ENCODE peak calls at places on chromosomes 4 and X, in four cellular contexts. One of them, this sample, is unnamed.

GRCh38 chr4:183499797-183500196 is 5.1 kb upstream of the ING2 start:
- DNase-seq in uterus: no peak
- DNase-seq in K562: no peak
- DNase-seq in ascending aorta: no peak
- DNase-seq in this sample: no peak

GRCh38 chr4:123785515-123785914 is 388.9 kb downstream of the SPRY1 start:
- DNase-seq in ascending aorta: no peak
- DNase-seq in uterus: peak; percentile 56
- DNase-seq in K562: no peak
- DNase-seq in this sample: peak; percentile 68

GRCh38 chr4:85722401-85722800 is 247.5 kb downstream of the ARHGAP24 start:
- DNase-seq in ascending aorta: no peak
- DNase-seq in uterus: no peak
- DNase-seq in K562: no peak
- DNase-seq in this sample: no peak

GRCh38 chr4:156505341-156505955 is 466.2 kb downstream of the PDGFC start:
- DNase-seq in uterus: no peak
- DNase-seq in K562: no peak
- DNase-seq in ascending aorta: no peak
- DNase-seq in this sample: no peak

GRCh38 chr4:36280555-36280954 is 861 bp upstream of the DTHD1 start:
- DNase-seq in uterus: no peak
- DNase-seq in ascending aorta: no peak
- DNase-seq in K562: no peak
- DNase-seq in this sample: no peak

GRCh38 chrX:116781926-116782325 is 319.1 kb upstream of the CT83 start:
- DNase-seq in ascending aorta: no peak
- DNase-seq in uterus: no peak
- DNase-seq in K562: no peak
- DNase-seq in this sample: no peak

GRCh38 chr4:15953625-15954024 is 9.3 kb downstream of the FGFBP2 start:
- DNase-seq in uterus: no peak
- DNase-seq in ascending aorta: no peak
- DNase-seq in K562: no peak
- DNase-seq in this sample: no peak

GRCh38 chr4:153204247-153205027 is at the start of gene TRIM2:
- DNase-seq in ascending aorta: no peak
- DNase-seq in K562: peak; percentile 66
- DNase-seq in uterus: peak; percentile 73
- DNase-seq in this sample: peak; percentile 67

GRCh38 chr4:41323706-41324105 is 67.0 kb downstream of the UCHL1 start:
- DNase-seq in K562: no peak
- DNase-seq in uterus: no peak
- DNase-seq in ascending aorta: no peak
- DNase-seq in this sample: no peak

GRCh38 chr4:16225139-16225538 is 1.1 kb downstream of the TAPT1 start:
- DNase-seq in K562: no peak
- DNase-seq in uterus: no peak
- DNase-seq in ascending aorta: no peak
- DNase-seq in this sample: no peak

GRCh38 chrX:110734894-110735541 is 60.6 kb downstream of the CHRDL1 start:
- DNase-seq in ascending aorta: no peak
- DNase-seq in uterus: no peak
- DNase-seq in K562: no peak
- DNase-seq in this sample: no peak

GRCh38 chr4:88674565-88674964 is 23.1 kb downstream of the NAP1L5 start:
- DNase-seq in K562: no peak
- DNase-seq in uterus: no peak
- DNase-seq in ascending aorta: no peak
- DNase-seq in this sample: no peak

GRCh38 chrX:153029162-153029561 is 27.1 kb upstream of the PNMA3 start:
- DNase-seq in uterus: no peak
- DNase-seq in K562: no peak
- DNase-seq in ascending aorta: no peak
- DNase-seq in this sample: no peak
- H3K27me3 ChIP-seq in uterus: no peaks in the 10 kb centered on the region
- H3K27me3 ChIP-seq in K562: no peaks in the 10 kb centered on the region
- H3K27me3 ChIP-seq in ascending aorta: no peaks in the 10 kb centered on the region
- H3K27me3 ChIP-seq in this sample: no peaks in the 10 kb centered on the region

GRCh38 chr4:40301592-40301991 is 33.5 kb upstream of the CHRNA9 start:
- DNase-seq in uterus: no peak
- DNase-seq in ascending aorta: no peak
- DNase-seq in K562: no peak
- DNase-seq in this sample: no peak
- H3K4me1 ChIP-seq in uterus: no peaks in the 10 kb centered on the region
- H3K4me1 ChIP-seq in ascending aorta: no peaks in the 10 kb centered on the region
- H3K4me1 ChIP-seq in K562: no peaks in the 10 kb centered on the region
- H3K4me1 ChIP-seq in this sample: no peaks in the 10 kb centered on the region

DNA sequence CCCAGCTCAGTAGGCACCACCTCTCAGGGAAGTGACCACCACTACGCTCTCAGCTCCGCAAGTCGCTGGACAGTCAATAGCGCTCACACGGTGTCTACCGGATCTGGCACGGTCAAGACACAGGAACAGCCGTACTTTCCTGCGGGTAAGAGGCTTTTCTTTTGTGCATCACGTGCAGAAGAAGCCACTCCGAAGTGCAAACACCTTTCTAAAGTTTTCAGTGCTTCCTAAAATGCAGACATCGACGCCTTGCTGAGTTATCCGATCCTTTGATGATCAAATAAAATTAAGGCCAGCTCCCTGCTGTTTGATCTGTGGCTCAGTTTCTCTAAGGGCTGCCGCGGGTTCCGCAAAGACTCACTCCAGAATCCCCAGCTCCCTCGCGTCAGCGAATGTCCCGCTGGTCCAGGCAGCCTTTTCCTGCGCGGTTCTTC is 71.8 kb downstream of the FBXO8 start:
- DNase-seq in K562: no peak
- DNase-seq in uterus: no peak
- DNase-seq in ascending aorta: no peak
- DNase-seq in this sample: no peak
- H3K27me3 ChIP-seq in K562: no peaks in the 10 kb centered on the region
- H3K27me3 ChIP-seq in uterus: peaks cover 24% of the 10 kb centered on the region
- H3K27me3 ChIP-seq in ascending aorta: peaks cover 23% of the 10 kb centered on the region
- H3K27me3 ChIP-seq in this sample: peaks cover 17% of the 10 kb centered on the region

GRCh38 chr4:73221734-73222133 is 36.9 kb downstream of the ANKRD17 start:
- DNase-seq in ascending aorta: no peak
- DNase-seq in K562: no peak
- DNase-seq in uterus: no peak
- DNase-seq in this sample: no peak

GRCh38 chr4:73223258-73223651 is 35.3 kb downstream of the ANKRD17 start:
- DNase-seq in ascending aorta: no peak
- DNase-seq in K562: no peak
- DNase-seq in uterus: no peak
- DNase-seq in this sample: no peak

GRCh38 chr4:73222466-73223257 is 35.9 kb downstream of the ANKRD17 start:
- DNase-seq in uterus: peak; percentile 68
- DNase-seq in ascending aorta: peak; percentile 33
- DNase-seq in K562: peak; percentile 42
- DNase-seq in this sample: peak; percentile 53

GRCh38 chr4:73220815-73221214 is 37.8 kb downstream of the ANKRD17 start:
- DNase-seq in ascending aorta: no peak
- DNase-seq in K562: no peak
- DNase-seq in uterus: no peak
- DNase-seq in this sample: no peak

DNA sequence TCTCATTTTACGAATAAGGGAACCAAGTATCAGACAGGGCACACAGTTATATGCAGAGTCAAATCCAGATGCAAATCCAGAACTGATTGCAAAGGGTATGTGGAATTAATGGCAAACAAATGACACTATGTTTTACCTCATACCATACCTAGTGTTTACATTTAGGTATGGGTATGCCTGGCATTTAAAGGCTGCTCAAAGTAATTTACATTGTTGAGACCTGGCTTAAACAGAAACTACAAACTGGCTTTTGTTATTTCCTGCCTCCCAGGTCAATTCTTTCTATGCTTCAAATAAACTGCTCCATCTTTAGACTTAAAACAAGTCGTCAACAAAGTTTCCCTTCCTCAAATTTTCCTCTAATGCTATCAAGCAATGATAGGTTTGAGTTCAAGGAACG is 33.7 kb downstream of the ANKRD17 start:
- DNase-seq in uterus: no peak
- DNase-seq in K562: no peak
- DNase-seq in ascending aorta: no peak
- DNase-seq in this sample: no peak
- H3K4me1 ChIP-seq in uterus: no peaks in the 10 kb centered on the region
- H3K4me1 ChIP-seq in K562: peaks cover 3% of the 10 kb centered on the region
- H3K4me1 ChIP-seq in ascending aorta: peaks cover 23% of the 10 kb centered on the region
- H3K4me1 ChIP-seq in this sample: peaks cover 3% of the 10 kb centered on the region

DNA sequence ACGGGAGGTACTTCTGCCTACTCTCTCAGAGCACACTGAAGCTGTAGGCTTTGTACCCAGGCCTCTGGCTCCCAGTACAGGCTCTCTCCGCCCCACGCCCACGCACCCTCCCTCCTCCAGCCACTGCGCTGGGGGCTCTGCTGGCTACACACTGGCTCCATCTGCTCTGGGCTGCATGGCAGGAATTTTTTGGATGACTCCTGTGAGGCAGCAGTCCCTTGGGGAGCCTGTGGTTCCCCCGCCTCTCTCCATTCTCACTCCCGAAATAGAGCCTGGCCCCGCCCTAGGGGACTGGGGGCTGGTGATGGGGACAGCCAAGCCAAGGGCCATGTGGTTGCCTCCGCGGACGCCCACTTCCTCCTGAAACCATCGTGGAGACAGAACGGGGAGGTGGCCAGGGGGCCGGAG is 58.1 kb upstream of the ADRA2C start:
- DNase-seq in K562: no peak
- DNase-seq in uterus: peak; percentile 63
- DNase-seq in ascending aorta: peak; percentile 61
- DNase-seq in this sample: peak; percentile 43
- H3K27me3 ChIP-seq in K562: peaks cover 5% of the 10 kb centered on the region
- H3K27me3 ChIP-seq in uterus: no peaks in the 10 kb centered on the region
- H3K27me3 ChIP-seq in ascending aorta: no peaks in the 10 kb centered on the region
- H3K27me3 ChIP-seq in this sample: peaks cover 4% of the 10 kb centered on the region

GRCh38 chr4:66923081-66923865 is 622.0 kb downstream of the CENPC start:
- DNase-seq in ascending aorta: no peak
- DNase-seq in K562: no peak
- DNase-seq in uterus: no peak
- DNase-seq in this sample: no peak

GRCh38 chr4:66926687-66927086 is 618.6 kb downstream of the CENPC start:
- DNase-seq in ascending aorta: no peak
- DNase-seq in K562: no peak
- DNase-seq in uterus: no peak
- DNase-seq in this sample: no peak

GRCh38 chr4:66930216-66930615 is 615.1 kb downstream of the CENPC start:
- DNase-seq in ascending aorta: no peak
- DNase-seq in uterus: no peak
- DNase-seq in K562: no peak
- DNase-seq in this sample: no peak

GRCh38 chr4:66929748-66930147 is 615.6 kb downstream of the CENPC start:
- DNase-seq in uterus: no peak
- DNase-seq in ascending aorta: no peak
- DNase-seq in K562: no peak
- DNase-seq in this sample: no peak

DNA sequence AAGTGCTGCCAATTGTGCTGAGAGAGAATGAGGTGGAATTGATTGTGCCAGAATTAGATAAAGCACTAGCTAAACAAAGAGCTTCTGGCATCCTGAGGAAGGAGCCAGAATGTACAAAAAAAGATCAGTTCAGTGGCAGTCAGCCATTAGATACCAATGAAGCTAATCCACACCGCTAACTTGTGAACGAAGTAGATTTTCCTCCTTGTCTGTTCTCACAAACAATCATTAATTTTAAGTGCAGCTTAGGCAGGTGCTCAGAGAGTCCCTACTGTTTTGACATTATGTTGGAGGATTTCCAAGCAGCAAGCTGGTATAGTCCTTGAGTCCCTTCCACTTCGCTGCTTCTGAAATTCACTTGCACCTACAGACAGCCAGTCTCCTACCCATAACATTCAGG is 617.4 kb downstream of the CENPC start:
- DNase-seq in ascending aorta: no peak
- DNase-seq in K562: no peak
- DNase-seq in uterus: no peak
- DNase-seq in this sample: no peak
- H3K4me1 ChIP-seq in ascending aorta: no peaks in the 10 kb centered on the region
- H3K4me1 ChIP-seq in K562: no peaks in the 10 kb centered on the region
- H3K4me1 ChIP-seq in uterus: no peaks in the 10 kb centered on the region
- H3K4me1 ChIP-seq in this sample: no peaks in the 10 kb centered on the region

DNA sequence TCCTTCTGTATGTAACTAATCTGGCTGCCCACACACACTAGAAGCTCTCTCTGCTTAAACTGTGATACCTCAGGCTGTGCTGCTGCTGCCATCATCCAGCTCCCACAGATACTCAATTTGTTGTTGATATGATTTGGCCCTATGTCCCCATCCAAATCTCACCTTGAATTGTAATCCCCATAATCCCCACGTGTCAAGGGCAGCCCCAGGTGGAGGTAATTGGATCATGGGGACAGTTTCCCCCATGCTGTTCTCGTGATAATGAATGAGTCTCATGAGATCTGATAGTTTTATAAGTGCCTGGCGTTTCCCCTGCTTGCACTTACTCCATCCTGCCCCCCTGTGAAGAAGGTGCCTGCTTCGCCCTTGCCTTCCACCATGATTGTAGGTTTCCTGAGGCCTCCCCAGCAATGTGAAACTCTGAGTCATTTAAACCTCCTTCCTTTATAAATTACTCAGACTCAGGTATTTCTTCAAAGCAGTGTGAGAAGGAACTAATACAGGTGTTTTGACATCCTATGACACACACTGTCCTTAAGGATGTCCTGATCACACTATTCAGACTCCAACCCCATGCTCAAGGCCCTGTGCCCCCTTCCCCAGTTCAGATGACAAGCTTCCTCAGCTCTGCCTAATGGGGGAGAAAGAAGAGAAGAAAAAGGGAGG is 2.9 kb upstream of the ATOH1 start:
- DNase-seq in K562: no peak
- DNase-seq in ascending aorta: no peak
- DNase-seq in uterus: no peak
- DNase-seq in this sample: no peak
- H3K27me3 ChIP-seq in K562: peaks cover 12% of the 10 kb centered on the region
- H3K27me3 ChIP-seq in ascending aorta: peaks cover 21% of the 10 kb centered on the region
- H3K27me3 ChIP-seq in uterus: no peaks in the 10 kb centered on the region
- H3K27me3 ChIP-seq in this sample: peaks cover 38% of the 10 kb centered on the region

GRCh38 chr4:87033902-87034301 is 99.1 kb downstream of the AFF1 start:
- DNase-seq in K562: peak; percentile 38
- DNase-seq in ascending aorta: no peak
- DNase-seq in uterus: no peak
- DNase-seq in this sample: no peak
- H3K4me1 ChIP-seq in K562: peaks cover 59% of the 10 kb centered on the region
- H3K4me1 ChIP-seq in ascending aorta: peaks cover 70% of the 10 kb centered on the region
- H3K4me1 ChIP-seq in uterus: peaks cover 32% of the 10 kb centered on the region
- H3K4me1 ChIP-seq in this sample: peaks cover 93% of the 10 kb centered on the region

GRCh38 chr4:80196259-80197131 is 808 bp upstream of the PRDM8 start:
- DNase-seq in ascending aorta: no peak
- DNase-seq in K562: no peak
- DNase-seq in uterus: no peak
- DNase-seq in this sample: no peak
- H3K27me3 ChIP-seq in ascending aorta: peaks cover 18% of the 10 kb centered on the region
- H3K27me3 ChIP-seq in K562: no peaks in the 10 kb centered on the region
- H3K27me3 ChIP-seq in uterus: no peaks in the 10 kb centered on the region
- H3K27me3 ChIP-seq in this sample: peaks cover 14% of the 10 kb centered on the region

DNA sequence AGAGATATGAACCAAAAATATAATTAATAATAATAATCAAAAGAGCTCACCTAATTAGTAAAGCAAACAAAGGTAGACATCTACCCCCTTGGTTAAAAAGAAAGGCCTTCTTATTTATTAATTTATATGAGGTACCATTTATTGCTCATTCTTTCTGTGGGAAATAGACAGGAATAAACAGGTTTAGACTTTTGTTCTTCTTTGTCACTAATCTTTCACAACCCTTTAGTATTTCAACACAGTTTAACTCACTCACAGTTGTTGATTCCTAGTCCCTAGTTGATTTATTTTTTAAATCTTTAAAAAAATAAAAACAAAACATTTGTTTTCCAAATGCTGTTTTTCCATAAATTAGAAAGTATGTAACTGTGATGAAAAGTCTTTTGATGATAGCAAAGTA is 5.6 kb downstream of the PPARGC1A start:
- DNase-seq in ascending aorta: no peak
- DNase-seq in uterus: no peak
- DNase-seq in K562: no peak
- DNase-seq in this sample: no peak
- H3K4me1 ChIP-seq in ascending aorta: no peaks in the 10 kb centered on the region
- H3K4me1 ChIP-seq in uterus: no peaks in the 10 kb centered on the region
- H3K4me1 ChIP-seq in K562: no peaks in the 10 kb centered on the region
- H3K4me1 ChIP-seq in this sample: no peaks in the 10 kb centered on the region